ENCODE peak calls at places on chromosome 6, in six cellular contexts. One of them, this sample, is unnamed.

GRCh38 chr6:127592964-127593363 is 16.0 kb downstream of the C6orf58 start:
- DNase-seq in neural progenitor cell: no peak
- DNase-seq in sigmoid colon: no peak
- DNase-seq in GM23248: no peak
- DNase-seq in neuronal stem cell: no peak
- DNase-seq in Peyer's patch: no peak
- DNase-seq in this sample: no peak

GRCh38 chr6:27867941-27868705 is 44.1 kb downstream of the OR2B2 start:
- DNase-seq in neuronal stem cell: no peak
- DNase-seq in sigmoid colon: no peak
- DNase-seq in GM23248: no peak
- DNase-seq in neural progenitor cell: no peak
- DNase-seq in Peyer's patch: no peak
- DNase-seq in this sample: no peak

GRCh38 chr6:21595951-21596378 is 2.4 kb downstream of the SOX4 start:
- DNase-seq in Peyer's patch: peak; percentile 58
- DNase-seq in GM23248: peak; percentile 51
- DNase-seq in neuronal stem cell: no peak
- DNase-seq in neural progenitor cell: peak; percentile 43
- DNase-seq in sigmoid colon: no peak
- DNase-seq in this sample: no peak

GRCh38 chr6:107536183-107536582 is 46.3 kb downstream of the SOBP start:
- DNase-seq in neural progenitor cell: peak; percentile 44
- DNase-seq in sigmoid colon: no peak
- DNase-seq in GM23248: no peak
- DNase-seq in Peyer's patch: no peak
- DNase-seq in neuronal stem cell: no peak
- DNase-seq in this sample: no peak

GRCh38 chr6:142384455-142385332 is 82.9 kb downstream of the ADGRG6 start:
- DNase-seq in sigmoid colon: no peak
- DNase-seq in GM23248: peak; percentile 81
- DNase-seq in neuronal stem cell: no peak
- DNase-seq in neural progenitor cell: no peak
- DNase-seq in Peyer's patch: no peak
- DNase-seq in this sample: no peak

GRCh38 chr6:73131706-73132105 is 93.6 kb downstream of the KHDC1L start:
- DNase-seq in Peyer's patch: no peak
- DNase-seq in neuronal stem cell: no peak
- DNase-seq in GM23248: peak; percentile 53
- DNase-seq in sigmoid colon: no peak
- DNase-seq in neural progenitor cell: no peak
- DNase-seq in this sample: no peak

GRCh38 chr6:129500958-129501381 is 209.0 kb downstream of the ARHGAP18 start:
- DNase-seq in neural progenitor cell: peak; percentile 25
- DNase-seq in GM23248: peak; percentile 29
- DNase-seq in neuronal stem cell: no peak
- DNase-seq in Peyer's patch: no peak
- DNase-seq in sigmoid colon: no peak
- DNase-seq in this sample: no peak

GRCh38 chr6:151493495-151494234 is at the start of gene CCDC170:
- DNase-seq in neural progenitor cell: peak; percentile 73
- DNase-seq in Peyer's patch: peak; percentile 47
- DNase-seq in neuronal stem cell: peak; percentile 38
- DNase-seq in GM23248: peak; percentile 63
- DNase-seq in sigmoid colon: no peak
- DNase-seq in this sample: no peak

GRCh38 chr6:36493859-36494258 is 51.1 kb downstream of the KCTD20 start:
- DNase-seq in Peyer's patch: no peak
- DNase-seq in neural progenitor cell: peak; percentile 58
- DNase-seq in neuronal stem cell: peak; percentile 29
- DNase-seq in GM23248: peak; percentile 41
- DNase-seq in sigmoid colon: no peak
- DNase-seq in this sample: no peak

GRCh38 chr6:154197176-154197850 is 158.3 kb downstream of the OPRM1 start:
- DNase-seq in GM23248: peak; percentile 65
- DNase-seq in sigmoid colon: no peak
- DNase-seq in neuronal stem cell: no peak
- DNase-seq in neural progenitor cell: no peak
- DNase-seq in Peyer's patch: no peak
- DNase-seq in this sample: no peak

GRCh38 chr6:166341915-166342292 is 441 bp downstream of the SFT2D1 start:
- DNase-seq in GM23248: peak; percentile 50
- DNase-seq in neuronal stem cell: no peak
- DNase-seq in neural progenitor cell: peak; percentile 44
- DNase-seq in sigmoid colon: no peak
- DNase-seq in Peyer's patch: no peak
- DNase-seq in this sample: peak; percentile 19

GRCh38 chr6:111263837-111264236 is 176.5 kb downstream of the SLC16A10 start:
- DNase-seq in neuronal stem cell: no peak
- DNase-seq in Peyer's patch: no peak
- DNase-seq in GM23248: peak; percentile 89
- DNase-seq in sigmoid colon: no peak
- DNase-seq in neural progenitor cell: no peak
- DNase-seq in this sample: no peak

GRCh38 chr6:109961666-109962065 is 16.4 kb upstream of the GPR6 start:
- DNase-seq in neural progenitor cell: no peak
- DNase-seq in neuronal stem cell: no peak
- DNase-seq in sigmoid colon: no peak
- DNase-seq in GM23248: peak; percentile 19
- DNase-seq in Peyer's patch: no peak
- DNase-seq in this sample: no peak

GRCh38 chr6:139109558-139109957 is 25.3 kb upstream of the HECA start:
- DNase-seq in sigmoid colon: no peak
- DNase-seq in neuronal stem cell: no peak
- DNase-seq in Peyer's patch: no peak
- DNase-seq in neural progenitor cell: peak; percentile 54
- DNase-seq in GM23248: peak; percentile 45
- DNase-seq in this sample: peak; percentile 42

GRCh38 chr6:156988276-156989158 is 211.3 kb downstream of the ARID1B start:
- DNase-seq in neural progenitor cell: peak; percentile 56
- DNase-seq in sigmoid colon: no peak
- DNase-seq in GM23248: no peak
- DNase-seq in Peyer's patch: no peak
- DNase-seq in neuronal stem cell: no peak
- DNase-seq in this sample: no peak

GRCh38 chr6:147071786-147072185 is 132.4 kb upstream of the STXBP5 start:
- DNase-seq in sigmoid colon: no peak
- DNase-seq in GM23248: no peak
- DNase-seq in neural progenitor cell: no peak
- DNase-seq in neuronal stem cell: no peak
- DNase-seq in Peyer's patch: no peak
- DNase-seq in this sample: no peak

GRCh38 chr6:75563032-75563431 is 38.6 kb upstream of the SENP6 start:
- DNase-seq in Peyer's patch: no peak
- DNase-seq in neural progenitor cell: peak; percentile 60
- DNase-seq in neuronal stem cell: no peak
- DNase-seq in GM23248: peak; percentile 47
- DNase-seq in sigmoid colon: no peak
- DNase-seq in this sample: no peak

GRCh38 chr6:43952746-43953145 is 174.5 kb downstream of the MRPL14 start:
- DNase-seq in GM23248: no peak
- DNase-seq in neuronal stem cell: no peak
- DNase-seq in sigmoid colon: no peak
- DNase-seq in Peyer's patch: no peak
- DNase-seq in neural progenitor cell: no peak
- DNase-seq in this sample: no peak

DNA sequence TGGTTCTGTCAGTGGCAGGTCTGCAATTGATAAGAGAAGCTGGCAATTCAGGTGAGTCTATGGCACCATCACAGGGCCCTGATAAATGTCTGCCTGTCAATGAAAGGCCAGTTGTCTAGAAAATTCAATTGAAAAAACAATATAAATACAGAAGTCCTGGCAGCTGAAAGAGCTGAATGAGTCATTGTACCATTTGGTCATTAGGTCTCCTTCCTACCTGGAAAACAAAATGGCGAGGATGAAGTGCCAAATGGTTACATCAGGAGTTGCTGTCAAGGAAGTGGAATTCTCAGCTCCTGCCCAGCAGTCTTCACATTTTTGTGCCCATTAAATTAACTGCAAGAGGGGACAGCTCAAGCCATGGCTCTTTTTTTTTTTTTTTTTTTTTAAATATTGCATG is 37.7 kb downstream of the PEX7 start:
- DNase-seq in Peyer's patch: no peak
- DNase-seq in GM23248: no peak
- DNase-seq in sigmoid colon: no peak
- DNase-seq in neural progenitor cell: no peak
- DNase-seq in neuronal stem cell: no peak
- DNase-seq in this sample: no peak
- H3K27ac ChIP-seq in Peyer's patch: no peak overlapping the region
- H3K27ac ChIP-seq in GM23248: no peak overlapping the region
- H3K27ac ChIP-seq in sigmoid colon: no peak overlapping the region
- H3K27ac ChIP-seq in neural progenitor cell: no peak overlapping the region
- H3K27ac ChIP-seq in neuronal stem cell: no peak overlapping the region
- H3K27ac ChIP-seq in this sample: no peak overlapping the region

GRCh38 chr6:100452998-100453397 is 11.7 kb downstream of the SIM1 start:
- DNase-seq in sigmoid colon: no peak
- DNase-seq in neural progenitor cell: no peak
- DNase-seq in Peyer's patch: no peak
- DNase-seq in GM23248: no peak
- DNase-seq in neuronal stem cell: no peak
- DNase-seq in this sample: no peak

GRCh38 chr6:100453701-100454521 is 10.8 kb downstream of the SIM1 start:
- DNase-seq in neuronal stem cell: peak; percentile 56
- DNase-seq in Peyer's patch: no peak
- DNase-seq in neural progenitor cell: peak; percentile 86
- DNase-seq in GM23248: no peak
- DNase-seq in sigmoid colon: no peak
- DNase-seq in this sample: no peak

GRCh38 chr6:100456178-100456880 is 8.4 kb downstream of the SIM1 start:
- DNase-seq in Peyer's patch: no peak
- DNase-seq in neuronal stem cell: no peak
- DNase-seq in GM23248: no peak
- DNase-seq in neural progenitor cell: peak; percentile 72
- DNase-seq in sigmoid colon: no peak
- DNase-seq in this sample: no peak

GRCh38 chr6:100455230-100456124 is 9.2 kb downstream of the SIM1 start:
- DNase-seq in Peyer's patch: no peak
- DNase-seq in GM23248: no peak
- DNase-seq in neural progenitor cell: peak; percentile 71
- DNase-seq in neuronal stem cell: peak; percentile 49
- DNase-seq in sigmoid colon: no peak
- DNase-seq in this sample: no peak

GRCh38 chr6:100454571-100455229 is 10.0 kb downstream of the SIM1 start:
- DNase-seq in neuronal stem cell: no peak
- DNase-seq in GM23248: no peak
- DNase-seq in Peyer's patch: no peak
- DNase-seq in neural progenitor cell: no peak
- DNase-seq in sigmoid colon: no peak
- DNase-seq in this sample: no peak
- H3K27me3 ChIP-seq in neuronal stem cell: peaks cover 100% of the 10 kb centered on the region
- H3K27me3 ChIP-seq in GM23248: no peaks in the 10 kb centered on the region
- H3K27me3 ChIP-seq in Peyer's patch: no peaks in the 10 kb centered on the region
- H3K27me3 ChIP-seq in neural progenitor cell: peaks cover 100% of the 10 kb centered on the region
- H3K27me3 ChIP-seq in sigmoid colon: peaks cover 99% of the 10 kb centered on the region
- H3K27me3 ChIP-seq in this sample: peaks cover 71% of the 10 kb centered on the region

GRCh38 chr6:108730556-108731228 is 117.5 kb upstream of the ARMC2 start:
- DNase-seq in GM23248: no peak
- DNase-seq in Peyer's patch: no peak
- DNase-seq in neuronal stem cell: no peak
- DNase-seq in sigmoid colon: no peak
- DNase-seq in neural progenitor cell: peak; percentile 15
- DNase-seq in this sample: no peak
- H3K4me1 ChIP-seq in GM23248: peaks cover 7% of the 10 kb centered on the region
- H3K4me1 ChIP-seq in Peyer's patch: peaks cover 9% of the 10 kb centered on the region
- H3K4me1 ChIP-seq in neuronal stem cell: peaks cover 19% of the 10 kb centered on the region
- H3K4me1 ChIP-seq in sigmoid colon: no peaks in the 10 kb centered on the region
- H3K4me1 ChIP-seq in neural progenitor cell: peaks cover 23% of the 10 kb centered on the region
- H3K4me1 ChIP-seq in this sample: no peaks in the 10 kb centered on the region

DNA sequence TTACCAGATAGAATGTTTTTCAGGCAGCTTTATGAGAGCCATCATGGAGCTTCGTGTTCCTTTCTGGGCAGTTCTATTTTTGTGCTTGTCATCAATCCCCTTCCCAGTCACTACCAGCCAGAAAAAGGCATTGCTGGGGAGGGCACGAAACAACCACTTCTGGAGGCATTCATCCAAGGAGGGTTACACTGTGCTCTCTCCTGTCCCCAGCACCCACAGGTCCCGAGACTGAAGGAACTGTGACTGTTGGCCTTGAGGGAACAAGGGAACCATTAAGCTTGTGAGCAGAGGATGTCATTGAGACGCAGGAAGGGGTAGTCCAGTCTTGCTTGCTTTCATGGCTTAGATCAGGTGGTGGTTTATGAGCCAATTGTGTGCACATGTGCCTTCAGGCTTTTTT is 20.1 kb upstream of the ENPP5 start:
- DNase-seq in GM23248: no peak
- DNase-seq in sigmoid colon: no peak
- DNase-seq in Peyer's patch: no peak
- DNase-seq in neuronal stem cell: no peak
- DNase-seq in neural progenitor cell: no peak
- DNase-seq in this sample: no peak
- H3K27ac ChIP-seq in GM23248: no peak overlapping the region
- H3K27ac ChIP-seq in sigmoid colon: no peak overlapping the region
- H3K27ac ChIP-seq in Peyer's patch: no peak overlapping the region
- H3K27ac ChIP-seq in neuronal stem cell: no peak overlapping the region
- H3K27ac ChIP-seq in neural progenitor cell: no peak overlapping the region
- H3K27ac ChIP-seq in this sample: no peak overlapping the region

GRCh38 chr6:16978686-16979085 is 123.2 kb upstream of the STMND1 start:
- DNase-seq in GM23248: no peak
- DNase-seq in neural progenitor cell: no peak
- DNase-seq in sigmoid colon: no peak
- DNase-seq in Peyer's patch: no peak
- DNase-seq in neuronal stem cell: no peak
- DNase-seq in this sample: no peak

GRCh38 chr6:16982827-16983226 is 119.0 kb upstream of the STMND1 start:
- DNase-seq in neural progenitor cell: no peak
- DNase-seq in sigmoid colon: no peak
- DNase-seq in Peyer's patch: no peak
- DNase-seq in neuronal stem cell: no peak
- DNase-seq in GM23248: peak; percentile 93
- DNase-seq in this sample: no peak

GRCh38 chr6:16974729-16975359 is 127.0 kb upstream of the STMND1 start:
- DNase-seq in neuronal stem cell: no peak
- DNase-seq in Peyer's patch: no peak
- DNase-seq in neural progenitor cell: no peak
- DNase-seq in GM23248: no peak
- DNase-seq in sigmoid colon: no peak
- DNase-seq in this sample: no peak

GRCh38 chr6:16976418-16977183 is 125.2 kb upstream of the STMND1 start:
- DNase-seq in neural progenitor cell: no peak
- DNase-seq in neuronal stem cell: no peak
- DNase-seq in GM23248: no peak
- DNase-seq in sigmoid colon: no peak
- DNase-seq in Peyer's patch: no peak
- DNase-seq in this sample: no peak

DNA sequence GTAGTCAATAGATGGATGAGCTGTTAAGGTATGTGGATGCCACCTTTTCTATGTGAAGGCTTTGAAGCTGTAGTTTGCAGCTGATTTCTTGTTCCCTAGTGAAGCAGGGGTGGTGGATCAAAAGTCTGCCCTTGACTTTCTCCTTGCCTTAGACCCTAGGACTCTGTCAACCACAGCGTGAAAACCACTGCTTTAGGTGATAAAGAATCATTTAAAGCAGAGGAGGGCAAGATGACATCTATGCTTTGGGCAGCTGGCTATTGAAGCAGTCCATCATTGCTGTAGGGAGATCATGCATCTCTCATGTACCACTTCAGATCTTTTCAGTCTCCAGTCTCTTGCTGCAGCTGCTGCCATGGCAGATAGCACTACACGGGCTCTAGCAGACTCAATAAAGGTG is 122.2 kb upstream of the STMND1 start:
- DNase-seq in GM23248: no peak
- DNase-seq in neural progenitor cell: no peak
- DNase-seq in Peyer's patch: no peak
- DNase-seq in neuronal stem cell: no peak
- DNase-seq in sigmoid colon: no peak
- DNase-seq in this sample: no peak
- H3K27me3 ChIP-seq in GM23248: no peaks in the 10 kb centered on the region
- H3K27me3 ChIP-seq in neural progenitor cell: no peaks in the 10 kb centered on the region
- H3K27me3 ChIP-seq in Peyer's patch: no peaks in the 10 kb centered on the region
- H3K27me3 ChIP-seq in neuronal stem cell: peaks cover 3% of the 10 kb centered on the region
- H3K27me3 ChIP-seq in sigmoid colon: no peaks in the 10 kb centered on the region
- H3K27me3 ChIP-seq in this sample: no peaks in the 10 kb centered on the region